ENCODE peak calls at places on chromosomes 13 and 19, in five cellular contexts. J, O, B, P and N are unnamed samples.

GRCh38 chr19:55304279-55304978 is 20.6 kb downstream of the BRSK1 start:
- DNase-seq in J (no peak), O (no peak), B (no peak), P (peak), N (peak)

GRCh38 chr19:38669532-38669931 is 22.1 kb downstream of the ACTN4 start:
- DNase-seq in J (no peak), O (no peak), B (no peak), P (no peak), N (no peak)

GRCh38 chr13:95455782-95456181 is 96.7 kb upstream of the CLDN10 start:
- DNase-seq in J (no peak), O (no peak), B (no peak), P (no peak), N (no peak)

GRCh38 chr13:24323036-24323738 is 13.8 kb downstream of the C1QTNF9 start:
- DNase-seq in J (no peak), O (no peak), B (no peak), P (no peak), N (no peak)

GRCh38 chr19:33409906-33410685 is 36.6 kb downstream of the CEBPG start:
- DNase-seq in J (no peak), O (no peak), B (no peak), P (no peak), N (no peak)

GRCh38 chr13:98457053-98457452 is 119.9 kb downstream of the STK24 start:
- DNase-seq in J (no peak), O (no peak), B (no peak), P (no peak), N (no peak)

GRCh38 chr13:23350009-23350408 is 83.5 kb downstream of the SACS start:
- DNase-seq in J (no peak), O (no peak), B (no peak), P (no peak), N (peak)

GRCh38 chr13:73220966-73221720 is 162.3 kb downstream of the KLF5 start:
- DNase-seq in J (peak), O (no peak), B (no peak), P (no peak), N (no peak)

GRCh38 chr13:33918199-33918932 is 100.4 kb downstream of the RFC3 start:
- DNase-seq in J (peak), O (no peak), B (no peak), P (peak), N (peak)

GRCh38 chr13:90723381-90723780 is 624.1 kb upstream of the MIR17HG start:
- DNase-seq in J (no peak), O (no peak), B (no peak), P (no peak), N (no peak)

GRCh38 chr13:104318121-104318520 is 1251.9 kb upstream of the SLC10A2 start:
- DNase-seq in J (peak), O (no peak), B (no peak), P (no peak), N (no peak)

GRCh38 chr13:31824705-31825512 is 85.6 kb downstream of the RXFP2 start:
- DNase-seq in J (peak), O (no peak), B (no peak), P (no peak), N (peak)

GRCh38 chr19:13872695-13873389 is 4.1 kb upstream of the NANOS3 start:
- DNase-seq in J (no peak), O (peak), B (no peak), P (no peak), N (no peak)
- TF ChIP-seq CTCF in J (no peak), O (no peak), B (peak), P (peak), N (peak)

DNA sequence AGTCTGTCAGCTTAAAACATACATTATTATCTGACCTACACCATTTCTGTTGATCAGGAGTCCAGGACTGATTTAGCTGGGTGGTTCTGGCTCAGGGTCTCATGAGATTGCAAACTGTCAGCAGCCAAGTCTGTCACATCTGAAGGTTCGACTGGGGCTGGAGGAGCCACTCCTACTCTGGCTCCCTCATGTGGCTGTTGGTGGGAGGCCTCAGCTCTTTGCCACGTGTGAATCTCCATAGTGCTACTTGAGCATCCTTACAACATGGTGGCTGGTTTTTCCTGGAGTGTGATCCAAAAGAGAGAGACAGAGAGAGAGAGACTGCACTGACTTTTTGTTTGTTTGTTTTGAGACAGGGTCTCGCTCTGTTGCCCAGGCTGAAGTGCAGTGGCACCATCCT is 63.6 kb upstream of the NFIC start:
- DNase-seq in J (no peak), O (no peak), B (no peak), P (no peak), N (no peak)
- TF ChIP-seq CTCF in J (no peak), O (no peak), B (no peak), P (no peak), N (no peak)

GRCh38 chr13:48790996-48791395 is 137.3 kb downstream of the CYSLTR2 start:
- DNase-seq in J (no peak), O (no peak), B (no peak), P (no peak), N (no peak)

GRCh38 chr13:48784906-48785555 is 131.3 kb downstream of the CYSLTR2 start:
- DNase-seq in J (peak), O (no peak), B (no peak), P (no peak), N (peak)

DNA sequence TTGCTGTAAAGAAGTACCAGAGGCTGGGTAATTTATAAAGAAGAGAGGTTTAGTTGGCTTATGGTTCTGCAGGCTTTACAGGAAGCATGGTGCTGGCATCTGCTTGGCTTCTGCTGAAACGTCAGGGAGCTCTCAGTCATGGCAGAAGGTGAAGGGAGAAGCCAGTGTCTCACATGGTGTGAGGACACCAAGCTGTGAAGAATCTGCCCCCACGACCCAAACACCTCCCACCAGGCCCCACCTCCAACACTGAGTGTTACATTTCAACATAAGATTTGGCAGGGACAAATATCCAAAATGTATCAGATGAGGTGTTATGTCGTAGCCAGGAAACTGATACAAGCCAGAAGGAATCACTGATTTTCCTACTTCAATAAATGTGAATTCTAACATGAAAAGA is 136.5 kb downstream of the CYSLTR2 start:
- DNase-seq in J (no peak), O (no peak), B (no peak), P (no peak), N (no peak)
- TF ChIP-seq CTCF in J (no peak), O (no peak), B (no peak), P (no peak), N (no peak)

DNA sequence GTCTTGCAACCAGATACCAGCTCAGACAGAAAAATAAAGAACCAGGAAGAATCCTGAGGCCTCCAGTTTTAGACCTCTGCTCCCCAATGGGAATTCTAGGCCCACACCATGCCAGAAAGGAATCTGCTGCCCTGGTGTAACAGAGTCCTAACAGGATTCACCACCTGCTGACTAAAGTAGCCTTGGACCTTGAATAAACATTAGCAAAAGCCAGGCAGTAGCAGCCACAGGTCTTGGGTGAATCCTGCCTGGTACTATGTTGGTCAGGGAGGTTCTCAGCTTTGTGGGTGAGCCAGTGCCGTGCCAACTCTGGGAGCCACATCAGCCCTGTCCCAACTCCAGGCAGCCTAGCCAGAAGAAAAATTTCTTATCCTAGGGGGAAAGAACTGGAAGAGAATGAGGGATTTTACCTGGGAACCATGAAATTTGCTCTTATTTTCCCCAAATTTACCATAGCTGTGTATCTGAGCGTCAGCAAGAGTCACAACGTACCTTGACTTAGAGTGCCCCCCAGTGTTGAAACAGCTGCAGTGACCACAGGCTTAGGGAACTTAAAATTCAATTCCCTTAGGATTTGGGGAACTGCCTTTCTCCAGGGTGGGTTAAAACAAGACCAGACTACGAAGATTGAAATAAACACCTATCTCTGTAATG is 1895.6 kb upstream of the PRR20A start:
- DNase-seq in J (no peak), O (no peak), B (no peak), P (no peak), N (no peak)
- TF ChIP-seq CTCF in J (no peak), O (no peak), B (peak), P (peak), N (no peak)

GRCh38 chr19:12983091-12983490 is 12.2 kb upstream of the NFIX start:
- DNase-seq in J (no peak), O (no peak), B (no peak), P (no peak), N (no peak)
- TF ChIP-seq CTCF in J (no peak), O (no peak), B (no peak), P (no peak), N (no peak)

GRCh38 chr19:7748171-7748570 is 837 bp upstream of the CD209 start:
- DNase-seq in J (no peak), O (no peak), B (no peak), P (no peak), N (no peak)

GRCh38 chr19:7746903-7747884 is at the start of gene CD209:
- DNase-seq in J (no peak), O (no peak), B (no peak), P (no peak), N (no peak)

GRCh38 chr19:7744871-7745270 is 2.5 kb downstream of the CD209 start:
- DNase-seq in J (no peak), O (peak), B (no peak), P (no peak), N (no peak)

GRCh38 chr19:7751157-7751783 is 3.9 kb upstream of the CD209 start:
- DNase-seq in J (peak), O (peak), B (no peak), P (no peak), N (no peak)

DNA sequence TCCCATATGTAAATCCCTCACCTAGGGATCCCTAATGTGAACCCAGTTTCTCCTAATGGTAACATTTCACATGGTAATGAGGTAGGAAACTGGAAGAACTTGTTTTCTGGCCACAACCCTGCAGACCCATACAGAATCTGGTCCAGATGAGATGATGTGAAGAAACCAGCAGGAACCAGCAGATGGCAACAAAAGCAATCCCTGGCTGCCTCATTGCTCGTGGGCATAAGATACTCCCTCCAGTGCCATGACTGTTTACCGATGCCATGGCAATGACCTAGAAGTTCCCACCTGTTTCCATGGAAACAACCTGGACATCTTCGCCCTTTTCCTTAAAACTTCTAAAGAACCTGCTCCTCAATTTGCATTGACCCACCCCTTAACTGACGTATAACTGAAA is 1.4 kb upstream of the CD209 start:
- DNase-seq in J (peak), O (no peak), B (no peak), P (peak), N (no peak)
- TF ChIP-seq CTCF in J (no peak), O (no peak), B (no peak), P (no peak), N (peak)

GRCh38 chr13:107095876-107096275 is 527.9 kb upstream of the ARGLU1 start:
- DNase-seq in J (no peak), O (no peak), B (no peak), P (no peak), N (no peak)
- TF ChIP-seq CTCF in J (no peak), O (no peak), B (no peak), P (no peak), N (no peak)